ENCODE peak calls at places on chromosome 4, in four cellular contexts. M, K, Y and U are unnamed samples.
A peak's percentile ranks its signal among the peaks of the same experiment; 100 is the strongest.

GRCh38 chr4:16626945-16627344 is 271.5 kb downstream of the LDB2 start:
- DNase-seq in Y (no peak), K (no peak), M (no peak), U (no peak)

GRCh38 chr4:3766207-3766790 is at the start of gene ADRA2C:
- DNase-seq in M (no peak), Y (peak; percentile 57), K (peak; percentile 20), U (peak; percentile 33)

GRCh38 chr4:183335369-183335940 is 13.2 kb upstream of the CLDN24 start:
- DNase-seq in M (peak; percentile 32), K (peak; percentile 31), Y (no peak), U (peak; percentile 8)

GRCh38 chr4:119172223-119172622 is 36.6 kb downstream of the MYOZ2 start:
- DNase-seq in Y (no peak), M (no peak), K (no peak), U (no peak)

GRCh38 chr4:182273191-182273935 is 30.2 kb downstream of the TENM3 start:
- DNase-seq in K (no peak), M (no peak), Y (no peak), U (no peak)

GRCh38 chr4:101183658-101184373 is 163.5 kb downstream of the PPP3CA start:
- DNase-seq in M (no peak), K (no peak), Y (no peak), U (no peak)

GRCh38 chr4:153402366-153402765 is 57.9 kb downstream of the MND1 start:
- DNase-seq in Y (no peak), M (no peak), K (no peak), U (no peak)

GRCh38 chr4:176335421-176335820 is 15.7 kb downstream of the SPCS3 start:
- DNase-seq in M (no peak), K (no peak), Y (no peak), U (no peak)

GRCh38 chr4:154640999-154641398 is 28.5 kb upstream of the FGG start:
- DNase-seq in M (peak; percentile 12), Y (no peak), K (no peak), U (no peak)

GRCh38 chr4:176333076-176333475 is 13.3 kb downstream of the SPCS3 start:
- DNase-seq in M (no peak), K (no peak), Y (no peak), U (no peak)

GRCh38 chr4:137640838-137641158 is 108.5 kb upstream of the PCDH18 start:
- DNase-seq in M (no peak), K (no peak), Y (no peak), U (no peak)

GRCh38 chr4:74395633-74396032 is 30.7 kb downstream of the EREG start:
- DNase-seq in K (no peak), Y (no peak), M (no peak), U (no peak)

GRCh38 chr4:184548651-184549341 is 74.4 kb upstream of the IRF2 start:
- DNase-seq in M (peak; percentile 38), Y (peak; percentile 51), K (peak; percentile 65), U (no peak)

GRCh38 chr4:101851671-101852070 is 61.1 kb downstream of the BANK1 start:
- DNase-seq in Y (no peak), M (no peak), K (no peak), U (no peak)

GRCh38 chr4:106340774-106341173 is 24.4 kb downstream of the AIMP1 start:
- DNase-seq in K (no peak), Y (no peak), M (no peak), U (no peak)

GRCh38 chr4:100876546-100876945 is 358.7 kb upstream of the EMCN start:
- DNase-seq in Y (no peak), M (no peak), K (no peak), U (no peak)

GRCh38 chr4:76624271-76624681 is 189.2 kb downstream of the SHROOM3 start:
- DNase-seq in Y (no peak), K (no peak), M (no peak), U (no peak)

GRCh38 chr4:184371390-184371787 is 103.0 kb downstream of the IRF2 start:
- DNase-seq in Y (no peak), M (no peak), K (no peak), U (no peak)

GRCh38 chr4:2753444-2753843 is 2.7 kb downstream of the TNIP2 start:
- DNase-seq in K (no peak), M (no peak), Y (no peak), U (no peak)

GRCh38 chr4:102440498-102440897 is 60.7 kb upstream of the NFKB1 start:
- DNase-seq in Y (no peak), K (no peak), M (no peak), U (no peak)

GRCh38 chr4:3781193-3781886 is 15.2 kb downstream of the ADRA2C start:
- DNase-seq in Y (no peak), M (peak; percentile 44), K (peak; percentile 74), U (peak; percentile 25)

GRCh38 chr4:128565565-128566186 is 243.8 kb upstream of the JADE1 start:
- DNase-seq in M (peak; percentile 54), K (peak; percentile 51), Y (peak; percentile 80), U (peak; percentile 69)

GRCh38 chr4:82739292-82740190 is 59.1 kb downstream of the SCD5 start:
- DNase-seq in Y (peak; percentile 97), K (peak; percentile 58), M (peak; percentile 71), U (peak; percentile 70)

GRCh38 chr4:169340834-169341233 is 70.1 kb upstream of the SH3RF1 start:
- DNase-seq in M (no peak), K (no peak), Y (no peak), U (no peak)

GRCh38 chr4:52712991-52713275 is 38.3 kb downstream of the ERVMER34-1 start:
- DNase-seq in M (no peak), K (no peak), Y (no peak), U (no peak)

GRCh38 chr4:41728571-41728908 is 20.0 kb downstream of the PHOX2B start:
- DNase-seq in K (no peak), Y (no peak), M (no peak), U (no peak)

GRCh38 chr4:22014222-22014741 is 65.7 kb upstream of the KCNIP4 start:
- DNase-seq in Y (no peak), M (no peak), K (no peak), U (no peak)

GRCh38 chr4:186719925-186720694 is 3.5 kb downstream of the FAT1 start:
- DNase-seq in M (peak; percentile 73), K (no peak), Y (no peak), U (peak; percentile 81)

GRCh38 chr4:98873059-98873458 is 55.9 kb downstream of the EIF4E start:
- DNase-seq in Y (no peak), M (peak; percentile 39), K (no peak), U (no peak)

GRCh38 chr4:184477201-184477999 is 3.0 kb upstream of the IRF2 start:
- DNase-seq in K (peak; percentile 34), Y (no peak), M (no peak), U (no peak)

GRCh38 chr4:8840006-8840793 is 31.4 kb downstream of the HMX1 start:
- DNase-seq in K (no peak), Y (peak; percentile 43), M (no peak), U (no peak)

GRCh38 chr4:107831140-107831539 is 6.4 kb downstream of the SGMS2 start:
- DNase-seq in K (no peak), Y (no peak), M (no peak), U (no peak)

GRCh38 chr4:40576651-40577480 is 52.8 kb downstream of the RBM47 start:
- DNase-seq in Y (no peak), M (peak; percentile 48), K (peak; percentile 98), U (peak; percentile 98)

GRCh38 chr4:77348815-77349214 is 191.8 kb downstream of the CCNG2 start:
- DNase-seq in M (no peak), Y (no peak), K (no peak), U (no peak)

GRCh38 chr4:687048-687974 is 1.6 kb downstream of the SLC49A3 start:
- DNase-seq in Y (no peak), M (peak; percentile 97), K (peak; percentile 90), U (peak; percentile 87)
- TF ChIP-seq CEBPB in Y (no peak), M (peak; percentile 95), K (peak; percentile 80), U (peak; percentile 44)

DNA sequence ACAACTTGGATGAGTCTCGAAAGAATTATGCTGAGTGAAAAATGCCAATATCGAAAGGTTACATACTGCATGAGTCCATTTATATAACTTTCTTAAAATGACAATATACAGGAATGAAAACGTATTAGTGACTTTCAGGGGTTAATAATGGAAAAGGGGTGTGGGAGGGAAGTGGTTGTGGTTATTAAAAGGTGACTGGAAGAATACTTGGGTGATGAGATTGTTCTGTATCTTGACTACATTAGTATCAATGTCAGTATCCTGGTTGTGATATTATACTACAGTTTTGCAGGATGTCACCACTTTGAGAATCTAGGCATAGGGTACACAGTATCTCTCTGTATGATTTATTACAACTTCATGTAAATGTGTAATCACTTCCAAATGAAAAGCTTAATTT is 204.5 kb downstream of the DTHD1 start:
- DNase-seq in M (no peak), Y (no peak), K (no peak), U (no peak)
- TF ChIP-seq EP300 in M (no peak), Y (no peak), K (no peak), U (no peak)

DNA sequence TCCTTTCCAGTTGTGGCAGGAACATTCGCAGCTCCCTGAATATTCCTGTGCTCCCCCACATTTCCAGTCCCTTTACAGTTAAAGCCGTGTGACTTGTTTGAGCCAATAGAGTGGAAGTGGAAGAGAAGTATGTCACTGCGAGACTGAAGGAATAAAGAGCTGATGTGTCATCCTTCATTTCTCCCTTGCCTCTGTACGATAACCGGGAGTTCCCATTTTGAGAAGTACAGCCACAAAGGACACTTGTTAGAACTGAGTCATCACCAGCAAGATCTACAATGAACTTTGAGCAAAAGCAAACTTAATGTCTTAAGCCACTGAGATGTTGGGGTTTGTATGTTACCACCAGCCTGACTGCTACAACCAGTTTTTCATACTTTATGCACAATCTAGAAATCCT is 92.3 kb downstream of the SPRY1 start:
- DNase-seq in K (peak; percentile 80), M (peak; percentile 50), Y (no peak), U (peak; percentile 69)
- TF ChIP-seq CEBPB in K (no peak), M (no peak), Y (no peak), U (no peak)

GRCh38 chr4:24188459-24188858 is 298.6 kb upstream of the PPARGC1A start:
- DNase-seq in K (no peak), M (no peak), Y (no peak), U (no peak)
- TF ChIP-seq EP300 in K (no peak), M (no peak), Y (no peak), U (no peak)